ENCODE peak calls at places on chromosomes 3 and 15, in seven cellular contexts. R is breast epithelium, Z is K562, T is prostate gland, H is Panc1, M is HepG2, Y is transverse colon. I is an unnamed sample.

GRCh38 chr3:46359748-46360509 is 6.0 kb downstream of the CCR2 start:
- DNase-seq in R (no peak), Z (no peak), T (no peak), H (no peak), M (no peak), Y (no peak), I (no peak)

GRCh38 chr15:56891852-56892251 is 26.6 kb upstream of the TCF12 start:
- DNase-seq in R (no peak), Z (no peak), T (no peak), H (no peak), M (no peak), Y (no peak), I (no peak)

GRCh38 chr3:115517457-115518050 is 105.8 kb upstream of the GAP43 start:
- DNase-seq in R (no peak), Z (no peak), T (no peak), H (no peak), M (no peak), Y (no peak), I (no peak)

GRCh38 chr3:117016359-117016758 is 306.8 kb downstream of the TUSC7 start:
- DNase-seq in R (no peak), Z (no peak), T (no peak), H (no peak), M (no peak), Y (no peak), I (no peak)

GRCh38 chr3:48038971-48039481 is 22.8 kb upstream of the MAP4 start:
- DNase-seq in R (no peak), Z (no peak), T (no peak), H (no peak), M (peak), Y (no peak), I (no peak)

GRCh38 chr3:139222100-139222657 is 121.6 kb upstream of the MRPS22 start:
- DNase-seq in R (no peak), Z (peak), T (no peak), H (no peak), M (no peak), Y (no peak), I (no peak)

GRCh38 chr3:72279068-72279598 is 494.2 kb upstream of the PROK2 start:
- DNase-seq in R (no peak), Z (no peak), T (peak), H (no peak), M (no peak), Y (no peak), I (no peak)

GRCh38 chr3:24704496-24704895 is 209.8 kb upstream of the THRB start:
- DNase-seq in R (peak), Z (no peak), T (peak), H (no peak), M (no peak), Y (no peak), I (no peak)

GRCh38 chr3:177569193-177569592 is 371.9 kb upstream of the TBL1XR1 start:
- DNase-seq in R (no peak), Z (no peak), T (no peak), H (no peak), M (no peak), Y (no peak), I (no peak)

GRCh38 chr3:45628746-45629145 is 34.2 kb downstream of the LIMD1 start:
- DNase-seq in R (no peak), Z (no peak), T (no peak), H (no peak), M (no peak), Y (no peak), I (no peak)

GRCh38 chr3:120442975-120443517 is 7.7 kb downstream of the FSTL1 start:
- DNase-seq in R (no peak), Z (no peak), T (no peak), H (no peak), M (no peak), Y (no peak), I (no peak)

GRCh38 chr15:100042558-100042957 is 299.2 kb downstream of the ADAMTS17 start:
- DNase-seq in R (no peak), Z (no peak), T (no peak), H (peak), M (no peak), Y (no peak), I (no peak)
- H3K4me3 ChIP-seq in R (no peak), Z (no peak), T (no peak), H (no peak), M (no peak), Y (no peak), I (no peak)

GRCh38 chr3:98462901-98463300 is at the start of gene OR5K1:
- DNase-seq in R (no peak), Z (no peak), T (no peak), H (no peak), M (no peak), Y (no peak), I (no peak)

GRCh38 chr3:98457543-98457942 is 5.5 kb upstream of the OR5K1 start:
- DNase-seq in R (no peak), Z (no peak), T (no peak), H (no peak), M (no peak), Y (no peak), I (no peak)

GRCh38 chr3:98454929-98455328 is 8.1 kb upstream of the OR5K1 start:
- DNase-seq in R (no peak), Z (no peak), T (no peak), H (no peak), M (no peak), Y (no peak), I (no peak)

GRCh38 chr3:98460220-98460619 is 2.8 kb upstream of the OR5K1 start:
- DNase-seq in R (no peak), Z (no peak), T (no peak), H (no peak), M (no peak), Y (no peak), I (no peak)
- TF ChIP-seq POLR2AphosphoS5 in R (no peak), Z (no peak), T (no peak), H (no peak), M (no peak), Y (no peak), I (no peak)

GRCh38 chr15:44532689-44533088 is 4.3 kb upstream of the EIF3J start:
- DNase-seq in R (no peak), Z (no peak), T (no peak), H (no peak), M (no peak), Y (no peak), I (no peak)
- TF ChIP-seq CTCF in R (no peak), Z (peak), T (no peak), H (peak), M (peak), Y (no peak), I (no peak)

DNA sequence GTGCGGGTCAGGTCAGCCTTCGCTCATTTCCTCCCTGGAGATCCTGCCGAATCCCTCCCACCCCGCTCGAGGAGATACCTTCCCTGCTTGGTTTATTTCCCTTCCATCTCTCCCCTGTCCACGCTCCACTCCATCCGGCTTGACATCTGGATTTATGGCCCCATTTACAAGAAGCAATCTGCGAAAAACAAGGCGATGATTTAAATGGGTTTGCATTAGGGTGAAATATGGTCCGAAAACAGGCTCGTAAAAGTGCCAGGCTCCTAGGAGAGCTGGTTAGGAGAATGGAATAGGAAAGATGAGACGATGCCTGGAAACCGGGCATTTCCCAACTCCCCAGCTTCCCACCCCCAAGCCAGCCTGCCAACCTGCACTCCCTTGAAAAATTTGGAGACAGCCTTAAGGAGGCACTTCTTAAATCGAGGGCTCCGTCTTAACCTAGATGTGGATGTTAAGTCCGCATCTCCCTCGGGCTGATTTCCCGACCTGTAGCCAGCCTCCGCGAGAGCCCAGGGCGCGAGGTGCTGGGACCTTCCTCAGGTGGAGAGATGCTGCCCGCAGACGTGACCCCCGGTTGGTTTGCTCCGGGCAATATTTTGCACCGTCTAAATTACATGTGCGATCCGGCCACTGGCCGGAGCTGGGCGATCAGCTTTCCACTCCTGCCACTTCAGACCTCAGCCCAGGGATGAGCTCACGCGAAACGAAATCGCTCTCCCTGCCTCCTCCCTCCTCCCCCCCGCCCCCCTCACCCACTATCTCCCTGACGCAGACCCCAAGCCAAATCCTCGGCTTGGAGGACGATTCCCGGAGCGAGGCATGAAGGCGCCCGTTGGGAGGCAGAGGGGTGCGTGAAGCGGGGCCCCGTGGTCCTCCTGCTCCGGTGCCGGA is 1.3 kb downstream of the GRM7 start:
- DNase-seq in R (no peak), Z (no peak), T (no peak), H (no peak), M (no peak), Y (no peak), I (no peak)
- H3K4me3 ChIP-seq in R (peak), Z (no peak), T (no peak), H (no peak), M (no peak), Y (no peak), I (peak)

GRCh38 chr3:194315088-194315964 is 35.8 kb downstream of the CPN2 start:
- DNase-seq in R (peak), Z (peak), T (peak), H (no peak), M (peak), Y (peak), I (peak)
- TF ChIP-seq POLR2AphosphoS5 in R (peak), Z (no peak), T (peak), H (no peak), M (no peak), Y (peak), I (peak)

DNA sequence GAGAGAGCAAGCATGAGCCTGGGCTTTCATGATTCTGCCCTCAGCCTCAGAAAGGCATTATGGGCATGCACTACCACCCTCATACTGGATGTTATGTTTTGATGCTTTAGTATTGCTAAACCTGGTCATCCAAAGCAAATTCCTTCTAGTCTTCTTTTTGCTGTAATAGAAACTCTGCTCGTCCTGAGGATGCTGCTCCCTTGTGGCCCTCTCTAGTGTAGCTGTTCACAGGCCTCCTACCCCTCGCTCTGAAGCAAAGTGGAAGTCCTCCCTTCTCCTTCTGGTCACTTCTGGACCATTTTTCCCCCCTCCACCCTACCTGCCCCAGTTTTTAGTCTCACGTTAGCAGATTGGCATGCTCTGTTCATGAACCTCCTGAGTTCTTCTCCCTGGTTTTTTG is 22.9 kb upstream of the CCNL1 start:
- DNase-seq in R (no peak), Z (no peak), T (no peak), H (no peak), M (no peak), Y (no peak), I (no peak)
- TF ChIP-seq CTCF in R (no peak), Z (peak), T (no peak), H (no peak), M (no peak), Y (no peak), I (no peak)

GRCh38 chr3:29128004-29128403 is 152.9 kb upstream of the RBMS3 start:
- DNase-seq in R (no peak), Z (no peak), T (no peak), H (no peak), M (no peak), Y (no peak), I (no peak)
- H3K4me3 ChIP-seq in R (no peak), Z (no peak), T (no peak), H (no peak), M (no peak), Y (no peak), I (no peak)

GRCh38 chr15:65259367-65259781 is 27.3 kb downstream of the PARP16 start:
- DNase-seq in R (no peak), Z (no peak), T (peak), H (no peak), M (no peak), Y (peak), I (no peak)
- TF ChIP-seq POLR2AphosphoS5 in R (no peak), Z (no peak), T (no peak), H (no peak), M (no peak), Y (peak), I (peak)

DNA sequence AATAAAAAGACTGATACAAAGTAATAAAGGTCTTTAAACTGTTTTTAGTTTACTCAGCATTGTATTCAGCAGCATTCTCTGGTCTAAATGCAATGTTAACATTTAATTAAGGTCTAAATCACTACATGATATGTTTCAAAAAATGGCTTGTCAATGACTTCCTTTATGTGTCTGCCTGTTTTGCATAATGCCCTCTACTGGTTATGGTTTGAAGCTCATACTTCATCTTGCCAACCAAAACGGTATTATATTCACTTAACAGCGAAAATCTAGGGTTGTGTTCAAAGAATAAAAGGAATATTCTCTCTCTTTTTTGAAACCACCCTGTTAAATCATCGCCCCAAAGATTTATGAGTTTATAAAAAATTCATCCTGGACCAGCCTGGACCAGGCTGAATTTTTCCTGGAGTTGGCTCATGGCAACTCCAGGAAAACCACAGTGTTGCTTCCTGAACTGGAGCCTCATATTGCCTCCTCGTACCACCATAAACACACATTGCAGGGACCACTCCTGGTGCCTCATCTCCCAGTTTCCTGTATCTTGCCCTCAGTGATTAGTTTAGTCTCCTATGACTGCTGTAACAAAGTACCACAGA is 6.7 kb upstream of the NCEH1 start:
- DNase-seq in R (no peak), Z (no peak), T (no peak), H (no peak), M (peak), Y (no peak), I (no peak)
- TF ChIP-seq CTCF in R (no peak), Z (peak), T (no peak), H (peak), M (peak), Y (peak), I (no peak)